ENCODE peak calls at places on chromosomes 6 and 20, in six cellular contexts. H is IMR-90, M is H1, A is mesendoderm, X is H9, P is mesenchymal stem cell. I is an unnamed sample.
A peak's percentile ranks its signal among the peaks of the same experiment; 100 is the strongest.

GRCh38 chr6:152309648-152310047 is 327.5 kb downstream of the SYNE1 start:
- DNase-seq in P (no peak), H (no peak), M (no peak), X (peak; percentile 34), A (no peak), I (no peak)

GRCh38 chr6:104753251-104753650 is 106.5 kb downstream of the HACE1 start:
- DNase-seq in P (no peak), H (no peak), M (no peak), A (peak; percentile 27), X (peak; percentile 36), I (no peak)

GRCh38 chr6:5151295-5151954 is 66.3 kb downstream of the PPP1R3G start:
- DNase-seq in M (no peak), A (no peak), X (no peak), H (no peak), P (no peak), I (no peak)

GRCh38 chr6:37239511-37239910 is 18.1 kb upstream of the TBC1D22B start:
- DNase-seq in M (no peak), X (no peak), A (no peak), P (no peak), H (peak; percentile 66), I (no peak)

GRCh38 chr20:51327251-51327841 is 215.2 kb downstream of the NFATC2 start:
- DNase-seq in P (peak; percentile 96), A (no peak), M (no peak), X (no peak), H (peak; percentile 97), I (no peak)

GRCh38 chr20:23441850-23442313 is 2.4 kb downstream of the CSTL1 start:
- DNase-seq in A (peak; percentile 94), M (peak; percentile 93), H (peak; percentile 72), P (peak; percentile 82), X (peak; percentile 92), I (peak; percentile 87)

GRCh38 chr6:152716322-152716721 is 18.6 kb downstream of the MYCT1 start:
- DNase-seq in P (no peak), X (no peak), H (no peak), A (no peak), M (no peak), I (no peak)

GRCh38 chr6:4380881-4381281 is 245.5 kb upstream of the ECI2 start:
- DNase-seq in H (no peak), A (no peak), P (no peak), X (no peak), M (no peak), I (no peak)

GRCh38 chr20:51574248-51575033 is 31.9 kb upstream of the NFATC2 start:
- DNase-seq in P (no peak), H (no peak), X (no peak), M (no peak), A (no peak), I (no peak)

GRCh38 chr6:35534396-35535170 is 21.9 kb upstream of the TULP1 start:
- DNase-seq in M (no peak), X (no peak), A (peak; percentile 46), H (no peak), P (no peak), I (no peak)

GRCh38 chr20:59141818-59142581 is 21.6 kb upstream of the ZNF831 start:
- DNase-seq in A (peak; percentile 51), X (no peak), M (peak; percentile 70), H (peak; percentile 2), P (no peak), I (peak; percentile 39)

GRCh38 chr20:22861231-22861980 is 173.7 kb upstream of the SSTR4 start:
- DNase-seq in P (peak; percentile 50), H (peak; percentile 10), X (no peak), A (no peak), M (no peak), I (no peak)

GRCh38 chr6:139189665-139190064 is 54.8 kb downstream of the HECA start:
- DNase-seq in P (no peak), M (no peak), X (no peak), H (no peak), A (no peak), I (no peak)

GRCh38 chr6:28769626-28770402 is 154.0 kb downstream of the TRIM27 start:
- DNase-seq in H (peak; percentile 20), M (no peak), X (peak; percentile 65), P (peak; percentile 7), A (peak; percentile 88), I (no peak)

GRCh38 chr6:169701218-169701952 is 444 bp downstream of the WDR27 start:
- DNase-seq in P (no peak), A (no peak), M (no peak), H (no peak), X (no peak), I (no peak)

GRCh38 chr20:53171065-53171464 is 198.9 kb downstream of the TSHZ2 start:
- DNase-seq in X (no peak), P (no peak), A (no peak), M (no peak), H (no peak), I (no peak)

GRCh38 chr6:148835920-148836441 is 89.2 kb downstream of the UST start:
- DNase-seq in X (no peak), H (peak; percentile 96), M (no peak), P (no peak), A (no peak), I (no peak)

GRCh38 chr20:42041000-42041565 is 422.9 kb upstream of the CHD6 start:
- DNase-seq in H (no peak), M (no peak), A (peak; percentile 40), P (no peak), X (no peak), I (no peak)

GRCh38 chr6:1286972-1287600 is 24.8 kb upstream of the FOXQ1 start:
- DNase-seq in H (peak; percentile 87), M (no peak), A (no peak), P (peak; percentile 89), X (no peak), I (no peak)

GRCh38 chr6:1285589-1286340 is 26.1 kb upstream of the FOXQ1 start:
- DNase-seq in H (peak; percentile 71), M (no peak), X (no peak), A (peak; percentile 30), P (peak; percentile 78), I (no peak)

GRCh38 chr6:1295420-1295819 is 16.5 kb upstream of the FOXQ1 start:
- DNase-seq in X (no peak), M (no peak), H (no peak), P (no peak), A (no peak), I (no peak)

GRCh38 chr6:1291381-1291780 is 20.5 kb upstream of the FOXQ1 start:
- DNase-seq in M (no peak), H (no peak), X (no peak), A (no peak), P (no peak), I (no peak)

DNA sequence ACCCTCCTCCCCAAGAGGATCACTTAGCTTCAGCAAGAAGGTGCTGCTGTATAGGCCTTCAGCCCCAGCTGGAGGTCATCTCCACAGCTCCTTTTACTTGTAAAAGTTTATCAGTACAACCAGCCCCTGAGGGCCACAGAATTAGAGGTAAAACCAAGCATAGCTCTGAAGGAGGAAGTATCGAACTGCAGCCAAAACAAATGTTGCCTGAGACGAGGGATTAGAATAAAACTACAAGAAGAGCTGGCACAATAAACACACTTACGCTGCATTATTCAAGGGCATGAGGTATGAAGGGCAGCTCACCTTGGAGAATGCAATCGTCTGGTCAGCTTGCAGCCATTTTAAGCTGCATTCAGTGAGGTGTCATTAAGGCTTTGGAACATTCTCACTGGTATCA is 21.1 kb upstream of the FOXQ1 start:
- DNase-seq in A (no peak), P (no peak), H (no peak), X (no peak), M (no peak), I (no peak)
- H2BK15ac ChIP-seq in A (no peak overlapping the region), P (no peak overlapping the region), H (no peak overlapping the region), X (no peak overlapping the region), M (no peak overlapping the region), I (no peak overlapping the region)

GRCh38 chr6:82273295-82273694 is 25.8 kb upstream of the IBTK start:
- DNase-seq in X (no peak), H (no peak), A (no peak), M (no peak), P (no peak), I (no peak)
- H2BK15ac ChIP-seq in X (no peak overlapping the region), H (no peak overlapping the region), A (no peak overlapping the region), M (peak overlapping the region; percentile 33), P (no peak overlapping the region), I (no peak overlapping the region)

GRCh38 chr6:87755697-87756671 is 54.0 kb upstream of the AKIRIN2 start:
- DNase-seq in X (no peak), A (peak; percentile 26), M (no peak), H (peak; percentile 17), P (no peak), I (no peak)
- H2BK15ac ChIP-seq in X (no peak overlapping the region), A (no peak overlapping the region), M (no peak overlapping the region), H (peak overlapping the region; percentile 86), P (no peak overlapping the region), I (no peak overlapping the region)

DNA sequence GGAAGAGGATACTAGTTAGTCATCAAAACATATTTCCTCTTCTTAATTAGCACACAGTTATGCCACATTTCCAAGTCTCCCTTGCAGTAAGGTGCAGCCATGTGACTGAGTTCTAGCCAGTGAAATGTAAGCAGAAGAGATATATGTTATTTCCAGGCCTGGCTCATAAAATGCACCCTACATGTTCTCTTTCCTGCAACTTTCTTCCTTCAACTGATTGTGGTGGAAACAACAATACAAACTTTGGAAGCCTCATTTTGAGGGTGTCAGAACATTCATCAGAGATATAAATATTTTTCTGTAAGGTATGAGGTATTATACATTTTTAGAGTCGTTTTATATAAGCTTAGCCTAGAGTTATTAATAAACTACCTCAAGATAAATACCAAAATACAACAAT is 110.9 kb upstream of the PDE7B start:
- DNase-seq in X (no peak), P (no peak), M (no peak), H (no peak), A (no peak), I (no peak)
- H2BK15ac ChIP-seq in X (no peak overlapping the region), P (no peak overlapping the region), M (no peak overlapping the region), H (peak overlapping the region; percentile 6), A (no peak overlapping the region), I (no peak overlapping the region)

GRCh38 chr6:72530152-72530551 is 91.7 kb upstream of the KCNQ5 start:
- DNase-seq in P (no peak), H (no peak), X (no peak), M (no peak), A (no peak), I (no peak)
- H2BK15ac ChIP-seq in P (no peak overlapping the region), H (no peak overlapping the region), X (no peak overlapping the region), M (no peak overlapping the region), A (no peak overlapping the region), I (no peak overlapping the region)

DNA sequence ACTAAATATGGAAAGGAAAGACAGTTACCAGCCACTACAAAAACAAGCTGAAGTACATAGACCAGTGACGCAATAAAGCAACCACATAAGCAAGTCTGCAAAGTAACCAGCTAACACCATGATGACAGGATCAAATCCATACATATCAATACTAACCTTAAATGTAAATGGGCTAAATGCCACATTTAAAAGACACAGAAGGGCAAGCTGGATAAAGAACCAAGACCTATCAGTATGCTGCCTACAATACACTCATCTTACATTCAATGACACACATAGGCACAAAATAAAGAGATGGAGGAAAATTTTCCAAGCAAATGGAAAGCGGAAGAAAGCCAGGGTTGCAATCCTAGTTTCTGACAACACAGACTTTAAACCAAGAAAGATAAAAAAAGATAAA is 24.1 kb downstream of the HLA-C start:
- DNase-seq in A (no peak), M (no peak), P (no peak), X (no peak), H (no peak), I (no peak)
- H2BK15ac ChIP-seq in A (no peak overlapping the region), M (no peak overlapping the region), P (no peak overlapping the region), X (no peak overlapping the region), H (no peak overlapping the region), I (no peak overlapping the region)

I was measured in neuronal stem cell.